ENCODE peak calls at places on chromosomes 12 and 14, in five cellular contexts. M is upper lobe of right lung, O is adrenal gland, E is fibroblast of lung, A is RWPE1. Y is an unnamed sample.

GRCh38 chr14:61368061-61368710 is 46.8 kb downstream of the PRKCH start:
- DNase-seq in M (no peak), O (no peak), E (no peak), A (no peak), Y (no peak)

GRCh38 chr14:33555710-33556350 is 395.0 kb downstream of the EGLN3 start:
- DNase-seq in M (no peak), O (no peak), E (no peak), A (no peak), Y (no peak)

GRCh38 chr14:95562892-95563685 is 28.2 kb downstream of the GLRX5 start:
- DNase-seq in M (peak), O (peak), E (peak), A (no peak), Y (no peak)

GRCh38 chr12:47817272-47818006 is 2.3 kb downstream of the HDAC7 start:
- DNase-seq in M (peak), O (peak), E (no peak), A (no peak), Y (no peak)

GRCh38 chr12:18443768-18444437 is 182.6 kb downstream of the PIK3C2G start:
- DNase-seq in M (no peak), O (no peak), E (no peak), A (no peak), Y (no peak)

GRCh38 chr12:93847517-93848452 is 170.6 kb downstream of the CRADD start:
- DNase-seq in M (no peak), O (no peak), E (no peak), A (no peak), Y (no peak)

GRCh38 chr12:8662592-8662991 is at the start of gene MFAP5:
- DNase-seq in M (no peak), O (no peak), E (no peak), A (peak), Y (no peak)

GRCh38 chr12:109655578-109655977 is 58.0 kb upstream of the FAM222A start:
- DNase-seq in M (no peak), O (no peak), E (no peak), A (no peak), Y (no peak)

GRCh38 chr12:32917094-32917611 is 20.6 kb upstream of the PKP2 start:
- DNase-seq in M (no peak), O (no peak), E (peak), A (peak), Y (no peak)

GRCh38 chr12:107522692-107523477 is 162.7 kb upstream of the PWP1 start:
- DNase-seq in M (no peak), O (no peak), E (no peak), A (no peak), Y (no peak)

DNA sequence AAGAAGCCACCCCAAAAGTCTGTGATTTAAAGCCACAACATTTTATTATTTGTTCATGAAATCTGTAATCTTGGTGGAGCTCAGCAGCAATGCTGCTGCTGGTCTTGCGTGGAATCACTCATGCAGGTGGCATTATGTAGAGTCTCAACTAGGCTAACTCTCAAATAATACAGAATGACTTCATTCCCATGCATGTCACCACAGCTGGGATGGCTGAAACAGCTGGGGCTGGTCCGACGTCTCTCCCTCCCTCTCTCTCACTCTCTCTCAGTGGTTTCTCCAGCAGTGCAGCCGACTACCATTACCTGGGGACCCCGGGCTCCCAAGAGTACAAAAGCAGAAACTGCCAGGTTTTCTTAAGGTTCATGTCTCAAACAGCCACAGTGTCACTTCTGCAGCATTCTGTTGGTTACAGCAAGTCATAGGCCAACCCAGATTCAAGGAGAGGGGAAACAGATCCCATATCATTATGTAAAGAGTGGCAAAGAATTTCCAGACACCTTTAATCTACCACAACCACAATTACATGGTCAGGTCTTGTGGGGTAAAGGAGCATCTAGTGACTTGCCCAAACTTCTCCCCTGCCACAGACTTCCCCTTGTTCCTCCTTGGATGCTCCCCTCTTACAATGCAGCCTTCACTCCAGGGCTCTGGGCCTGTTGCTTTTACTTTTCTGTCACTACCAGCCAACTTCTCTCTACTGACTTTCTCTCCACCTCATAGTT is 192.0 kb upstream of the HMGA2 start:
- DNase-seq in M (no peak), O (no peak), E (peak), A (no peak), Y (no peak)
- H3K27ac ChIP-seq in M (no peak), O (no peak), E (peak), A (peak), Y (peak)

GRCh38 chr12:31355747-31356107 is 29.8 kb upstream of the SINHCAF start:
- DNase-seq in M (no peak), O (no peak), E (no peak), A (no peak), Y (no peak)

DNA sequence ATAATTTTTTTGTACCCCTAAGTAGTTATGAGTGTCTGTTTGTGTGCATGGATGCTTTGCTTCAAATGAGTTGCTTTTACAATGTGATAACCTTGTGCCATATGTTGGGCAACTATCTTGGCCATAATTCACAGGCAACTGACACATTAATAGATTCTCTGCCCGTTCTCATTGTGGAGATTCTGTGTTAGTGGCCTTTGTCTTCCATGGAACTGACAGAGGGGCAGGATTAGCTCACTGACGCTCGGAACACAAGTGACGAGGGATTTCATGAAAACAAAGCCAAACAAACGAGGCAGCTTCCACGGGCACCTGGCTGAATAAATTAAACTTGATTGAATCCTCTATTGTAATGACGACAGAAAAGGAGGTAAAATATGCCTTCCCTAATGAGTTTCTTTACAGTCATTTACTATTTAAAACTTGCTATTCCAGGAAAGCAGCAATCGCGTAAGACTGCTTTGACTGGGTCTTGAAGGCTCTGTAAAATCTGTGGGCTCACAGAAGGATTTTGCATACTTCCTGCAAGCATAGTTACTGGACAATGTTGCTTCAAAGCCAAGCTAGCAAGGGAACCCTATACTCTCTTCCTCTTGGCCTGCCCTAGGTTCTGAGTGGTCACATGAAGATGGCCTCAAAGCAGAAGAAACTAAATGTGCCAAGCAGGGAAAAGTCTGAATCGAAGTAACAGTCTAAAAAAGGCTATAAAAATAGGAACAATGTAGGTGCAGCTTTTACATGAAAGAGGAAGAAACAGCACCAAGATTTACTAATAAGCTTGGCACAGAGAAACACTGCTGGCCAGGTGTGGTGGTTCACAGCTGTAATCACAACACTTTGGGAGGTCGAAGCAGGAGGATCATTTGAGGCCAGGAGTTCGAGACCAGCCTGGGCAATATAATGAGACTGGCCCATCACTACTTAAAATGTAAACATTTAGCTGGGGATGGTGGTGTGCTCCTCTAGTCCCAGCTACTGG is 28.1 kb upstream of the SINHCAF start:
- DNase-seq in M (no peak), O (peak), E (no peak), A (no peak), Y (no peak)
- H3K27ac ChIP-seq in M (no peak), O (no peak), E (no peak), A (no peak), Y (no peak)

GRCh38 chr14:60275932-60276331 is 26.9 kb downstream of the PPM1A start:
- DNase-seq in M (no peak), O (no peak), E (no peak), A (peak), Y (no peak)
- H3K27ac ChIP-seq in M (no peak), O (no peak), E (no peak), A (no peak), Y (no peak)

DNA sequence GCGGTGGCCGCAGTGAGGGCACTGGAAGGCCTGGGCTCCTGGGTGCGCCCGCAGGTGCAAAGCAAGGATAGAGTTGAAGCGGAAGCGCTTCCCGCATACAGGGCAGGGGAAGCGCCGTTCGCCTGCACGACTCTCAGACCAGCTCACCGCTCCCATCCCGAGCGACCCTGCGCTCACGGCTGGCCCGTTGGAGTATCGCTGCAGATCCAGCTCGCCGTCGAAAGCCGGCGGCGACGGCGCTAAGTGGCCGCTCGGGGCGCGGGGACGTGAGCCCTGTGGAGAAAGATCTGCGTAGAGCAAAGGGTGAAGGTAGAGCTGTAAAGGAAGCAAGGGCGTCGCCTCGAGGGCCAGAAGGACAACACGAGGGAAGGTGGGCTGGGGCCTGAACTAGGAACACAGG is 5.4 kb downstream of the ZNF219 start:
- DNase-seq in M (no peak), O (no peak), E (no peak), A (no peak), Y (no peak)
- H3K27ac ChIP-seq in M (no peak), O (no peak), E (no peak), A (peak), Y (no peak)

GRCh38 chr12:57159341-57159740 is 11.9 kb upstream of the LRP1-AS start:
- DNase-seq in M (no peak), O (peak), E (no peak), A (no peak), Y (no peak)
- H3K27ac ChIP-seq in M (no peak), O (peak), E (no peak), A (peak), Y (peak)

GRCh38 chr14:24900281-24900868 is 149.6 kb downstream of the STXBP6 start:
- DNase-seq in M (no peak), O (no peak), E (peak), A (no peak), Y (no peak)
- H3K27ac ChIP-seq in M (no peak), O (no peak), E (no peak), A (no peak), Y (peak)

Y was measured in left ventricle myocardium inferior.